ENCODE peak calls at places on chromosomes 11 and 22, in eight cellular contexts. One of them, this sample, is unnamed.

GRCh38 chr11:69799582-69799981 is 19.6 kb downstream of the FGF3 start:
- DNase-seq in pancreas: no peak
- DNase-seq in D721Med: no peak
- DNase-seq in PC-3: peak
- DNase-seq in CD8-positive, alpha-beta T cell: no peak
- DNase-seq in upper lobe of right lung: no peak
- DNase-seq in HL-60: no peak
- DNase-seq in IMR-90: peak
- DNase-seq in this sample: peak

GRCh38 chr11:28759311-28759710 is 651.1 kb downstream of the METTL15 start:
- DNase-seq in pancreas: no peak
- DNase-seq in D721Med: no peak
- DNase-seq in PC-3: peak
- DNase-seq in CD8-positive, alpha-beta T cell: no peak
- DNase-seq in upper lobe of right lung: no peak
- DNase-seq in HL-60: no peak
- DNase-seq in IMR-90: peak
- DNase-seq in this sample: no peak

GRCh38 chr11:65136515-65137096 is 2.3 kb upstream of the SYVN1 start:
- DNase-seq in pancreas: no peak
- DNase-seq in D721Med: no peak
- DNase-seq in PC-3: no peak
- DNase-seq in CD8-positive, alpha-beta T cell: no peak
- DNase-seq in upper lobe of right lung: no peak
- DNase-seq in HL-60: no peak
- DNase-seq in IMR-90: no peak
- DNase-seq in this sample: no peak

GRCh38 chr11:9330387-9331384 is 16.3 kb upstream of the TMEM41B start:
- DNase-seq in pancreas: no peak
- DNase-seq in D721Med: no peak
- DNase-seq in PC-3: peak
- DNase-seq in CD8-positive, alpha-beta T cell: no peak
- DNase-seq in upper lobe of right lung: no peak
- DNase-seq in HL-60: no peak
- DNase-seq in IMR-90: peak
- DNase-seq in this sample: peak

GRCh38 chr11:134261626-134262488 is 8.5 kb downstream of the ACAD8 start:
- DNase-seq in pancreas: no peak
- DNase-seq in D721Med: peak
- DNase-seq in PC-3: peak
- DNase-seq in CD8-positive, alpha-beta T cell: peak
- DNase-seq in upper lobe of right lung: no peak
- DNase-seq in HL-60: peak
- DNase-seq in IMR-90: no peak
- DNase-seq in this sample: peak

GRCh38 chr11:47001666-47002285 is 65.2 kb downstream of the CSTPP1 start:
- DNase-seq in pancreas: no peak
- DNase-seq in D721Med: no peak
- DNase-seq in PC-3: no peak
- DNase-seq in CD8-positive, alpha-beta T cell: no peak
- DNase-seq in upper lobe of right lung: no peak
- DNase-seq in HL-60: peak
- DNase-seq in IMR-90: peak
- DNase-seq in this sample: no peak

GRCh38 chr11:113904379-113905101 is at the start of gene HTR3B:
- DNase-seq in pancreas: no peak
- DNase-seq in D721Med: no peak
- DNase-seq in PC-3: no peak
- DNase-seq in CD8-positive, alpha-beta T cell: no peak
- DNase-seq in upper lobe of right lung: no peak
- DNase-seq in HL-60: no peak
- DNase-seq in IMR-90: no peak
- DNase-seq in this sample: no peak

GRCh38 chr22:45082795-45083194 is 73.0 kb upstream of the PHF21B start:
- DNase-seq in pancreas: no peak
- DNase-seq in D721Med: no peak
- DNase-seq in PC-3: peak
- DNase-seq in CD8-positive, alpha-beta T cell: no peak
- DNase-seq in upper lobe of right lung: no peak
- DNase-seq in HL-60: peak
- DNase-seq in IMR-90: no peak
- DNase-seq in this sample: no peak

GRCh38 chr11:90744169-90744568 is 521.3 kb upstream of the CHORDC1 start:
- DNase-seq in pancreas: no peak
- DNase-seq in D721Med: no peak
- DNase-seq in PC-3: no peak
- DNase-seq in CD8-positive, alpha-beta T cell: no peak
- DNase-seq in upper lobe of right lung: no peak
- DNase-seq in HL-60: no peak
- DNase-seq in IMR-90: no peak
- DNase-seq in this sample: no peak

GRCh38 chr11:69292221-69292648 is 1.7 kb upstream of the MYEOV start:
- DNase-seq in pancreas: peak
- DNase-seq in D721Med: no peak
- DNase-seq in PC-3: peak
- DNase-seq in CD8-positive, alpha-beta T cell: peak
- DNase-seq in upper lobe of right lung: no peak
- DNase-seq in HL-60: peak
- DNase-seq in IMR-90: no peak
- DNase-seq in this sample: no peak

GRCh38 chr22:47193606-47194316 is 431.3 kb downstream of the TBC1D22A start:
- DNase-seq in pancreas: no peak
- DNase-seq in D721Med: no peak
- DNase-seq in PC-3: no peak
- DNase-seq in CD8-positive, alpha-beta T cell: peak
- DNase-seq in upper lobe of right lung: peak
- DNase-seq in HL-60: no peak
- DNase-seq in IMR-90: no peak
- DNase-seq in this sample: no peak

GRCh38 chr11:128341280-128341679 is 246.1 kb downstream of the ETS1 start:
- DNase-seq in pancreas: no peak
- DNase-seq in D721Med: no peak
- DNase-seq in PC-3: peak
- DNase-seq in CD8-positive, alpha-beta T cell: peak
- DNase-seq in upper lobe of right lung: no peak
- DNase-seq in HL-60: no peak
- DNase-seq in IMR-90: no peak
- DNase-seq in this sample: no peak

GRCh38 chr22:25666308-25666707 is 75.7 kb upstream of the MYO18B start:
- DNase-seq in pancreas: no peak
- DNase-seq in D721Med: no peak
- DNase-seq in PC-3: no peak
- DNase-seq in CD8-positive, alpha-beta T cell: no peak
- DNase-seq in upper lobe of right lung: peak
- DNase-seq in HL-60: peak
- DNase-seq in IMR-90: no peak
- DNase-seq in this sample: no peak

GRCh38 chr22:37920131-37920530 is 14.0 kb downstream of the MICALL1 start:
- DNase-seq in pancreas: no peak
- DNase-seq in D721Med: no peak
- DNase-seq in PC-3: no peak
- DNase-seq in CD8-positive, alpha-beta T cell: no peak
- DNase-seq in upper lobe of right lung: no peak
- DNase-seq in HL-60: peak
- DNase-seq in IMR-90: no peak
- DNase-seq in this sample: no peak

GRCh38 chr22:37922177-37922576 is 16.1 kb downstream of the MICALL1 start:
- DNase-seq in pancreas: no peak
- DNase-seq in D721Med: no peak
- DNase-seq in PC-3: no peak
- DNase-seq in CD8-positive, alpha-beta T cell: no peak
- DNase-seq in upper lobe of right lung: no peak
- DNase-seq in HL-60: no peak
- DNase-seq in IMR-90: no peak
- DNase-seq in this sample: no peak

GRCh38 chr22:37918149-37918548 is 12.1 kb downstream of the MICALL1 start:
- DNase-seq in pancreas: no peak
- DNase-seq in D721Med: no peak
- DNase-seq in PC-3: no peak
- DNase-seq in CD8-positive, alpha-beta T cell: no peak
- DNase-seq in upper lobe of right lung: no peak
- DNase-seq in HL-60: peak
- DNase-seq in IMR-90: no peak
- DNase-seq in this sample: no peak

GRCh38 chr22:37923927-37924326 is 17.8 kb downstream of the MICALL1 start:
- DNase-seq in pancreas: no peak
- DNase-seq in D721Med: no peak
- DNase-seq in PC-3: no peak
- DNase-seq in CD8-positive, alpha-beta T cell: no peak
- DNase-seq in upper lobe of right lung: no peak
- DNase-seq in HL-60: no peak
- DNase-seq in IMR-90: no peak
- DNase-seq in this sample: no peak

GRCh38 chr22:37918580-37919274 is 12.6 kb downstream of the MICALL1 start:
- DNase-seq in pancreas: no peak
- DNase-seq in D721Med: no peak
- DNase-seq in PC-3: no peak
- DNase-seq in CD8-positive, alpha-beta T cell: no peak
- DNase-seq in upper lobe of right lung: no peak
- DNase-seq in HL-60: no peak
- DNase-seq in IMR-90: no peak
- DNase-seq in this sample: no peak
- TF ChIP-seq CTCF in pancreas: no peak
- TF ChIP-seq CTCF in D721Med: no peak
- TF ChIP-seq CTCF in PC-3: no peak
- TF ChIP-seq CTCF in CD8-positive, alpha-beta T cell: no peak
- TF ChIP-seq CTCF in upper lobe of right lung: no peak
- TF ChIP-seq CTCF in HL-60: no peak
- TF ChIP-seq CTCF in IMR-90: no peak
- TF ChIP-seq CTCF in this sample: no peak

GRCh38 chr22:24160546-24160945 is 20.7 kb upstream of the SUSD2 start:
- DNase-seq in pancreas: no peak
- DNase-seq in D721Med: no peak
- DNase-seq in PC-3: no peak
- DNase-seq in CD8-positive, alpha-beta T cell: no peak
- DNase-seq in upper lobe of right lung: no peak
- DNase-seq in HL-60: no peak
- DNase-seq in IMR-90: no peak
- DNase-seq in this sample: no peak

GRCh38 chr22:24161485-24161884 is 19.8 kb upstream of the SUSD2 start:
- DNase-seq in pancreas: no peak
- DNase-seq in D721Med: no peak
- DNase-seq in PC-3: no peak
- DNase-seq in CD8-positive, alpha-beta T cell: no peak
- DNase-seq in upper lobe of right lung: no peak
- DNase-seq in HL-60: no peak
- DNase-seq in IMR-90: no peak
- DNase-seq in this sample: no peak

GRCh38 chr22:24159650-24160049 is 21.6 kb upstream of the SUSD2 start:
- DNase-seq in pancreas: no peak
- DNase-seq in D721Med: no peak
- DNase-seq in PC-3: no peak
- DNase-seq in CD8-positive, alpha-beta T cell: no peak
- DNase-seq in upper lobe of right lung: no peak
- DNase-seq in HL-60: peak
- DNase-seq in IMR-90: no peak
- DNase-seq in this sample: no peak

GRCh38 chr22:24162377-24162927 is 18.8 kb upstream of the SUSD2 start:
- DNase-seq in pancreas: no peak
- DNase-seq in D721Med: no peak
- DNase-seq in PC-3: no peak
- DNase-seq in CD8-positive, alpha-beta T cell: no peak
- DNase-seq in upper lobe of right lung: no peak
- DNase-seq in HL-60: no peak
- DNase-seq in IMR-90: no peak
- DNase-seq in this sample: no peak

GRCh38 chr22:24161909-24162308 is 19.4 kb upstream of the SUSD2 start:
- DNase-seq in pancreas: no peak
- DNase-seq in D721Med: no peak
- DNase-seq in PC-3: no peak
- DNase-seq in CD8-positive, alpha-beta T cell: no peak
- DNase-seq in upper lobe of right lung: no peak
- DNase-seq in HL-60: no peak
- DNase-seq in IMR-90: no peak
- DNase-seq in this sample: no peak
- TF ChIP-seq CTCF in pancreas: no peak
- TF ChIP-seq CTCF in D721Med: no peak
- TF ChIP-seq CTCF in PC-3: no peak
- TF ChIP-seq CTCF in CD8-positive, alpha-beta T cell: no peak
- TF ChIP-seq CTCF in upper lobe of right lung: no peak
- TF ChIP-seq CTCF in HL-60: no peak
- TF ChIP-seq CTCF in IMR-90: no peak
- TF ChIP-seq CTCF in this sample: no peak

DNA sequence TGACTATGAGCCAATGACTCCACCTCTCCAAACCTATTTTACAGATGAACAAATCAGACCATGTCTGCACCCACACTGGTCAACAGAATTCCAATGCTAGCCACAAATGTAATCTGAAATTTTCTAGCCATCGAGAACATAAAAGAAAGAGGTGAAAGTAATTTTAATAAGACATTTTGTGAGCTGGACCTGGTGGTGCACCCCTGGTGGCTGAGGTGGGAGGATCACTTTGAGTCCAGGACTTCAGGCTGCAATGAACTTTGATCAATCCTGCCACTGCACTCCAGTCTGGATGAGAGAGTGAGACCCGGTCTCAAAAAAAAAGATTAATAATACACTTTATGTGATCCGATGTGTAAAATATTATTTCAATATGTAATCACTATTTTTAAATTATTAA is 9.4 kb upstream of the RNF185 start:
- DNase-seq in pancreas: no peak
- DNase-seq in D721Med: no peak
- DNase-seq in PC-3: peak
- DNase-seq in CD8-positive, alpha-beta T cell: no peak
- DNase-seq in upper lobe of right lung: no peak
- DNase-seq in HL-60: no peak
- DNase-seq in IMR-90: no peak
- DNase-seq in this sample: no peak
- TF ChIP-seq CTCF in pancreas: peak
- TF ChIP-seq CTCF in D721Med: no peak
- TF ChIP-seq CTCF in PC-3: peak
- TF ChIP-seq CTCF in CD8-positive, alpha-beta T cell: no peak
- TF ChIP-seq CTCF in upper lobe of right lung: peak
- TF ChIP-seq CTCF in HL-60: no peak
- TF ChIP-seq CTCF in IMR-90: peak
- TF ChIP-seq CTCF in this sample: peak

DNA sequence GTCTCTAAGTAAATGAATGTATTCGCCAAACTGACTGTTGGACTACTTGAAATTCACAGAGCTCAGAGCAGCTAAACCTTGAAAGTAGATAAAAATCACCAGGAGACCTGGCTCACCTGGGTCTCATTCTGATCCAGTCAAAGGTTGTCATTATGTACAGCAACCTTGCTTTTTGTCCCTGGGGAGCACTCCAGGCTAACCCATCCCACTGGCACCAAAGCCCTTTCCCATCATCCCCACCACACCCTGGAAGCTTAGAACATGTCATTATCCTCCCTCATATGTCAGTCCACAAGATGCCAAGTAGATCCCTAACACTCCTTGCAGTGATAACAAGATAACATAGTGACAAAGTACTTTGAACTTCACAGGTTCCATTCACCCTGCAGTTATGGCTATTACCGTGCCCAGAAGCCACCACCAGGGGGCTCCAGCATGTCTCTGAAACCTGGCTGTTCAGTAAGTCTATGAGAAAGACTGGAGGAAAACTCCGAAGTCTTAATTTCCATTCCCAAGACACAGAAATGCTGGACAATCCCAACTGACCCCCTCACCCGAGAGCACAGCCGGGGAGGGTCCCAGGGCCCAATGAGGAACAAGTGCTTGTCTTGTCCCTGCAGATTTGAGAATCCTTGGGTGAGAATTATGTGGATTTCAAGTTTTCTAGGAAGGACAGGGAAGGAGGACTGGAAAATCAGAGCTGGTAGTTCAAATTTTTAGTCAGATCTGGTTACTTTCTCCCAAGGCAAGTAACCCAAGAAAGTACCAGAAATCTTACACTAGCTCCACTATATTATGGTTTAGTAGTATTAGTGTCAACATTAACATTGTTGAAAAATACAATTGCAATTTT is 43.0 kb upstream of the USP47 start:
- DNase-seq in pancreas: peak
- DNase-seq in D721Med: no peak
- DNase-seq in PC-3: peak
- DNase-seq in CD8-positive, alpha-beta T cell: peak
- DNase-seq in upper lobe of right lung: peak
- DNase-seq in HL-60: peak
- DNase-seq in IMR-90: peak
- DNase-seq in this sample: peak
- TF ChIP-seq CTCF in pancreas: peak
- TF ChIP-seq CTCF in D721Med: peak
- TF ChIP-seq CTCF in PC-3: peak
- TF ChIP-seq CTCF in CD8-positive, alpha-beta T cell: peak
- TF ChIP-seq CTCF in upper lobe of right lung: peak
- TF ChIP-seq CTCF in HL-60: peak
- TF ChIP-seq CTCF in IMR-90: peak
- TF ChIP-seq CTCF in this sample: peak

This sample was measured in HFFc6.